ENCODE peak calls at places on chromosomes 1 and 21, in ten cellular contexts. K is effector memory CD4-positive, alpha-beta T cell; G is GM12865; T is OCI-LY7; U is CD8-positive, alpha-beta memory T cell; Z is small intestine; O is thoracic aorta; P is fibroblast of mammary gland; S is esophagus squamous epithelium; X is mucosa of descending colon. Q is an unnamed sample.

GRCh38 chr1:185733818-185734709 is at the start of gene HMCN1:
- DNase-seq in K (peak), G (peak), T (no peak), U (no peak), Z (peak), O (peak), P (peak), S (no peak), X (peak), Q (peak)

GRCh38 chr1:6794164-6794563 is 8.9 kb downstream of the CAMTA1 start:
- DNase-seq in K (no peak), G (peak), T (peak), U (no peak), Z (peak), O (no peak), P (peak), S (no peak), X (no peak), Q (peak)

GRCh38 chr1:18927082-18927653 is 24.8 kb upstream of the ALDH4A1 start:
- DNase-seq in K (no peak), G (peak), T (peak), U (peak), Z (no peak), O (no peak), P (no peak), S (no peak), X (no peak), Q (no peak)

GRCh38 chr21:34744801-34745200 is 76.0 kb downstream of the CLIC6 start:
- DNase-seq in K (no peak), G (no peak), T (no peak), U (no peak), Z (no peak), O (no peak), P (no peak), S (no peak), X (no peak), Q (no peak)

GRCh38 chr1:209627349-209628196 is 24.7 kb downstream of the LAMB3 start:
- DNase-seq in K (peak), G (peak), T (peak), U (peak), Z (peak), O (no peak), P (peak), S (no peak), X (peak), Q (peak)

GRCh38 chr1:223870617-223871574 is 25.1 kb upstream of the TP53BP2 start:
- DNase-seq in K (no peak), G (no peak), T (no peak), U (no peak), Z (no peak), O (no peak), P (no peak), S (no peak), X (no peak), Q (no peak)

GRCh38 chr21:46569071-46569470 is 35.8 kb downstream of the S100B start:
- DNase-seq in K (no peak), G (no peak), T (no peak), U (no peak), Z (no peak), O (no peak), P (peak), S (no peak), X (no peak), Q (no peak)

GRCh38 chr1:81304187-81304586 is 496.5 kb upstream of the ADGRL2 start:
- DNase-seq in K (no peak), G (no peak), T (no peak), U (no peak), Z (no peak), O (no peak), P (peak), S (no peak), X (no peak), Q (peak)

GRCh38 chr1:4118746-4119515 is 218.9 kb upstream of the C1orf174 start:
- DNase-seq in K (no peak), G (no peak), T (peak), U (no peak), Z (no peak), O (no peak), P (no peak), S (no peak), X (no peak), Q (no peak)

GRCh38 chr1:183757061-183757460 is 47.9 kb upstream of the RGL1 start:
- DNase-seq in K (no peak), G (no peak), T (no peak), U (no peak), Z (no peak), O (no peak), P (peak), S (no peak), X (no peak), Q (peak)

GRCh38 chr1:100735244-100735643 is 15.7 kb downstream of the VCAM1 start:
- DNase-seq in K (no peak), G (no peak), T (no peak), U (no peak), Z (no peak), O (no peak), P (no peak), S (no peak), X (no peak), Q (peak)

GRCh38 chr1:94884101-94884875 is 42.6 kb downstream of the CNN3 start:
- DNase-seq in K (no peak), G (no peak), T (no peak), U (no peak), Z (no peak), O (no peak), P (peak), S (no peak), X (no peak), Q (peak)

GRCh38 chr1:94329986-94330385 is 88.2 kb upstream of the ABCD3 start:
- DNase-seq in K (no peak), G (peak), T (no peak), U (no peak), Z (no peak), O (no peak), P (peak), S (no peak), X (no peak), Q (peak)

GRCh38 chr1:182337736-182338571 is 53.6 kb downstream of the GLUL start:
- DNase-seq in K (no peak), G (no peak), T (no peak), U (no peak), Z (no peak), O (no peak), P (peak), S (no peak), X (no peak), Q (no peak)

DNA sequence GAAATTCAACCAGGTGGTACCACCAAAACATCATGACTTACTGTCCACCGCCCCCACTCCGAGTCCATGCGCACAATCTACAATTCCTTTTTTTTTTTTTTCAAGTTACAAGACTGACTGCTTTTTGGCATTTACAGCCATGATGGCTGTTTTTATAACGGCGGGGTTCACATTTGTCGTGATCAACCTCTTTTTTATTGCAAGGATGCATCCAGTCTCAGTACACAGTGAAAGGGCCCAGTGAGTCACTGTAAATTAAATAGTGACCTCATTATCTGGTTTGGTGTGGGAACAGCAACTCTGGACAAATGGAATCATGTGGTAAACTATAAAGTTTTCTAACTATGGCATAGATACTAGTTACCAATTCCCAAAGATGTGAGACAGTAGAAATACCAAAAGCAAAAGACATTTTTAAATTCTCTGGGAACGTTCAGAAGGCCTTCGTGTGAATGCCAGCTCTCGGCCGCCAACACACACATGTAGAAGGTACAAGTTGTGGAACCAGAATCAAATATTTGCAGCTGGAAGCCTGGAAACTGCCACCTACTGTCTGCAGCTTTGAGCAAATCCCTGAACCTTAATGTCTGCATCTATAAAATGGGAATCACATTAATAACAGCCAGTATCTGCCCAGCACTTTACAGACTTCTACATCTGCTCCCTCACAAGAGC is 4.9 kb downstream of the GLIS1 start:
- DNase-seq in K (no peak), G (no peak), T (no peak), U (no peak), Z (no peak), O (no peak), P (peak), S (no peak), X (no peak), Q (peak)
- H3K4me3 ChIP-seq in K (no peak), G (no peak), T (no peak), U (no peak), Z (no peak), O (no peak), P (no peak), S (no peak), X (no peak), Q (no peak)

DNA sequence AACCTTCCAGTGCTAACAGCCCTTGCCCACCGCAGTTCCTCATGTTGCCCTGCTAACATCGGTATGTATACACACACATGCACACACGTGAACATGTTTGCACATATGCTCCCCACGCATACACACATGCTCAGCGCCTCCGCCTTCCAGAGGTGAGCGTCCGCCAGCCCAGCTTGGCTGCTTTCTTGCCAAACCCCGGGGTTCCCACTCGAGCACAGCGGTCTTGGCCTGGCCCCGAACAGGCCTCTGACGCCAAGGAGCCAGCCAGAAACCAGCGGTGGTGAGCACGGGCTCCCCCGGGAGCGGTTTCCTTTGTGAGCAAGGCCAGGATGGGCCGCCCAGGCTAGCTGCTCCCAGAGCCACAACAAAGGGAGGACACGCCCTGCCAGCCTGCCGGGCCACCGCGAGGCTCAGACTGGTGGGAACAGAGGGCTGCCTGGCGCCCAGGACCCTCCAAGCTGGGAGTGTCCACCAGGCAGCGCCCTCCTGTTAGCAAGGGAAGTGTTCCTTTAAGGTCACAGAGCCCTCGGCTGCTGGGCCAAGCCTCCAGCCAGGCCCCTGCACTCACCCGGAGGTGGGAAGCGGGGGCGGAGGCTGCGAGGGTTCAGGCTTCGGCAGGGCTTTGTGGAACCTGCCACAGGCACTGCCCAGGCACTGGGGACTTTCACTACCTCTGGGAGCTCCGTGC is 65.4 kb downstream of the ALPL start:
- DNase-seq in K (no peak), G (no peak), T (no peak), U (no peak), Z (no peak), O (no peak), P (peak), S (no peak), X (peak), Q (no peak)
- H3K4me3 ChIP-seq in K (no peak), G (no peak), T (no peak), U (no peak), Z (no peak), O (peak), P (no peak), S (no peak), X (no peak), Q (no peak)

GRCh38 chr1:32431736-32432400 is 33.0 kb upstream of the ZBTB8B start:
- DNase-seq in K (no peak), G (peak), T (peak), U (no peak), Z (no peak), O (no peak), P (no peak), S (no peak), X (no peak), Q (no peak)

GRCh38 chr1:32426489-32427255 is 32.4 kb upstream of the BSDC1 start:
- DNase-seq in K (no peak), G (no peak), T (no peak), U (no peak), Z (no peak), O (no peak), P (peak), S (no peak), X (peak), Q (peak)

GRCh38 chr1:32421775-32422174 is 27.5 kb upstream of the BSDC1 start:
- DNase-seq in K (no peak), G (no peak), T (no peak), U (no peak), Z (no peak), O (no peak), P (no peak), S (no peak), X (no peak), Q (no peak)

DNA sequence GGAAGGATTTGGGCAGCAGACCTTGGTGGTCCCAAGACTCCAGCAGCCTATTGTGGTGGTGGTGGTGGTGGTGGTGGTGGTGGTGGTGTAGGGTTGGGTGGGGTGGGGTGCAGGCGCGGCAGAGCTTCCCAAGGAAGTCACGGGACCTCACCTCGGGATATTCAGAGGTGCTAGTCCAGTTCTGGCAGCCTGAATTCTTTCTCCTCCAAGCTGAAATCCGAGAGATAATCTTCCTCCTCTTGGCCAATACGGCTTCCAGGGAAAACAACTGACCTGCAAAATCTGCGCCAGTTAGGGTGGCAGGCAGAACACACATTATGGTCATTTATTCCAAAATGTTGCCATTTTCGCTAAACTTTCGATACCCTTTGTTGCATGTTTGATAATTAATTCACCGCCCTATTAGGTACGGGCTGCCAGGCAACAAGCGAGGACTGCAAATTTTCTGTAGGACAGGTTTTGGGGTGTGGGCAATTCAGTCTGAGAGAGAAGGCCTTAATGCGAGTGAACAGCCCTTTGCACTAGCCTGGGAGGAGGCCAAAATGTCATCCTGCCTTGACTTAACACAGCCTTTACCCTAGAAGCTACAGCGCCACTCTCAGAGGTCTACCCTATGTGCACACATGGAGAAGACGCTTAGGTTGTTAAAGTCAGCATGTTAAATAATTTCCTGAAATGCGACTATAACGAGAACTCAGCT is 33.2 kb upstream of the BSDC1 start:
- DNase-seq in K (no peak), G (no peak), T (no peak), U (no peak), Z (no peak), O (no peak), P (no peak), S (no peak), X (no peak), Q (no peak)
- H3K4me3 ChIP-seq in K (no peak), G (no peak), T (no peak), U (no peak), Z (no peak), O (no peak), P (no peak), S (peak), X (no peak), Q (no peak)

GRCh38 chr1:40338745-40339419 is 21.8 kb upstream of the COL9A2 start:
- DNase-seq in K (peak), G (peak), T (peak), U (peak), Z (peak), O (peak), P (peak), S (no peak), X (peak), Q (peak)
- H3K4me3 ChIP-seq in K (no peak), G (no peak), T (no peak), U (peak), Z (no peak), O (peak), P (no peak), S (no peak), X (no peak), Q (no peak)

DNA sequence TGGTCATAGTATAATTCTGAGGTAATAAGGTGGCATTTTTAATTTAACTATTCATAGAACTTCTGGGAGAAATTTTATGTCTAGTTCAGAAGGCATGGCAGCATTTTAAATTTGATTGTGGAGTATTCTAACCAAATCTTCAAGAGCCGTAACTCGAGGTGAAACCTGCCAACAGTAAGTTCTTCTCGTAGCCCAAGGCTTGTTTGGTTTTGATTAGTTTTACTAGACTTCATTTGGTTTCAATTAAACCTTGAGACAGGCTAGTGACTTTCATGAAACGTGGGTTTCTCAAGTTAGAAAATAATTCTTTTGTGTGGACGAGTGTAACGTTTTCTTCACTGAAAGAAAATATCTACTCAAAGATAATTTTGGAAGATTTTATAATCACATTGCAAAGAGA is 395.5 kb downstream of the USP25 start:
- DNase-seq in K (no peak), G (no peak), T (no peak), U (no peak), Z (no peak), O (no peak), P (peak), S (no peak), X (no peak), Q (no peak)
- H3K4me3 ChIP-seq in K (no peak), G (no peak), T (no peak), U (no peak), Z (no peak), O (no peak), P (peak), S (no peak), X (no peak), Q (no peak)

GRCh38 chr21:44507673-44508425 is 32.1 kb downstream of the KRTAP10-1 start:
- DNase-seq in K (no peak), G (no peak), T (no peak), U (no peak), Z (no peak), O (no peak), P (no peak), S (no peak), X (no peak), Q (no peak)

GRCh38 chr21:44510109-44510507 is 29.9 kb downstream of the KRTAP10-1 start:
- DNase-seq in K (no peak), G (no peak), T (no peak), U (no peak), Z (no peak), O (no peak), P (no peak), S (no peak), X (no peak), Q (no peak)

GRCh38 chr21:44508426-44508710 is 31.6 kb downstream of the KRTAP10-1 start:
- DNase-seq in K (no peak), G (no peak), T (no peak), U (no peak), Z (no peak), O (no peak), P (no peak), S (no peak), X (no peak), Q (no peak)

GRCh38 chr21:44509539-44509938 is 30.5 kb downstream of the KRTAP10-1 start:
- DNase-seq in K (no peak), G (peak), T (peak), U (no peak), Z (peak), O (no peak), P (no peak), S (no peak), X (peak), Q (no peak)

DNA sequence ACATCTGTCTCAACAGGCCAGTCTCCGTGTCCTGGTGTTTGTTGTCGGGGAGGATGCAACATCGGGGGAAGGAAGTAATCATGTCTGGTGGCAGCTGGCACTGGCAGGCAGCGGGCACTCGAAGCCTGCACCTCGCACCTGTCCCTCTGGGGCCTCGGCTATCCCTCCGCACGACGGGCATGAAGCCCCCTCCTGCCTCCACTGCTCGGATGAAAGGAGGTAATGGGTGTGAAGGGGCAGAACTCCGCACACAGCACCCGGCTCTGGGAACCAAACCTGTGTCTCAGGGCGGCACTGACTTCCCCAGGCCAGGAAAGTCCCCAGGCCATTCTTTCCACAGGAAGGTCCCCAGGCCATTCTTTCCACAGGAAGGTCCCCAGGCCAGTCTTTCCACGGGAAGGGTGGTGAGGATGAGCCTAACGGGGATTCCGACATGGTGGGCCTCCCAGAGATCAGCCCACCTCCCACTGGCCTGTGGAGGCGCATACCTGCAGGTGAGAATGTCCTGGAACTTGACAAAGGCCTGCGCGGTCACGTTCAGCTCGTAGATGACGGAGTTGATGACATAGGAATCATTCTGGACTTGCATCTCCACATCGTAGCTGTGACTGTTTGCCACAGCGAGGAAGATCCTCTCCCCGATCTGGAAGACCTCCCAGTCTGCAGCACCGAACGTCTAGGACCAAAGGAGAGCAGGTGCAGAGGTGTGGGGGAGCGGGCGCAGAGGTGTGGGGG is 31.1 kb downstream of the KRTAP10-1 start:
- DNase-seq in K (no peak), G (no peak), T (no peak), U (no peak), Z (no peak), O (no peak), P (no peak), S (no peak), X (no peak), Q (no peak)
- H3K4me3 ChIP-seq in K (no peak), G (no peak), T (no peak), U (no peak), Z (no peak), O (no peak), P (no peak), S (no peak), X (no peak), Q (no peak)

DNA sequence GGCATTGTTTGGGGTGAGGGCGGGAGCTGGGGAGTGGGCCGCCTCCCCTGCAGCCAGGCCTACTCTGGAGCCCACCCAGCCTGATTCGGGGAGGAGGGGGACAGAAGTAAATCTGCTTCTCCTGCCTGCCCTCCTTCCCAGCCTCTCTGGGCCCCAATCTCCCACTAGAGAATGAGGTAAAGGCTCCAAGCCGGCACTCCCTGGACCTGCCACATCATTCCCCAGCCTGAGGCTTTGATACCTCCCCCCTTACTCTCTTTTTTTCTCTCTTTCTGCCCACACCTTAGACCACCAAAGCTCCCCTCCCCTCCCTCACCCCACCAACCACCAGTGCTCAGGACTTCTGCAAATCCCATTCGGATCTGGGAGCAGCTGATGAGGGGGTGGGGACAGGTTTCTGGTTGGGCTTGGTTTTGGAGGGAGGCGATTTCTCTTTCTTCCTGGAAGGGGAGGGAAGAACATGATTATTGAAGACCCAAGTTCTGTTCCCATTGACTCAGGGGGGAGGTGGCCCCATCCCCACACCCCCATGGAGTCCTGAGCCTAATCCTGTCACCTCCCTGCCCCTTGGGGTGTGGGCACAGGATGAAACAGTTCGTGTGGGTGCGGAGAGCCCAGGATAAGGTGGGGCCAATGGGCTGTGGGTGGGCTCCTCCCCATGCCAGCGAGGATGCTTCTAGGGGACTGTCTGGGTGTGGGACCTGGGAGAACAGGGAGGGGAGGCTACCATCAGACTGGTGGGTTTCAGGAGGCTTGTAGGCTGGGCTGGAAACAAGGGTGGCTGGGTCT is 1.3 kb downstream of the MAP7D1 start:
- DNase-seq in K (no peak), G (no peak), T (no peak), U (no peak), Z (no peak), O (no peak), P (no peak), S (no peak), X (no peak), Q (peak)
- H3K4me3 ChIP-seq in K (peak), G (peak), T (peak), U (peak), Z (peak), O (peak), P (peak), S (peak), X (peak), Q (peak)

Q was measured in fibroblast of lung.